ENCODE peak calls at places on chromosomes 16 and 17, in four cellular contexts. K, F, B and Q are unnamed samples.

GRCh38 chr17:57892820-57893595 is 43.2 kb upstream of the MRPS23 start:
- DNase-seq in K (peak), F (peak), B (no peak), Q (peak)

GRCh38 chr16:11401161-11402050 is 56.1 kb downstream of the RMI2 start:
- DNase-seq in F (no peak), K (no peak), B (no peak), Q (no peak)

GRCh38 chr17:62653831-62654829 is 26.7 kb downstream of the MRC2 start:
- DNase-seq in K (peak), B (no peak), F (no peak), Q (no peak)

GRCh38 chr16:22210285-22210684 is 4.2 kb downstream of the EEF2K start:
- DNase-seq in B (no peak), K (no peak), F (no peak), Q (no peak)

GRCh38 chr16:53053967-53054669 is 673 bp upstream of the CHD9 start:
- DNase-seq in K (no peak), F (peak), B (no peak), Q (no peak)

GRCh38 chr16:70746040-70746707 is 54.8 kb downstream of the VAC14 start:
- DNase-seq in K (no peak), F (peak), B (no peak), Q (no peak)

GRCh38 chr16:71590584-71590983 is 13.7 kb upstream of the TAT start:
- DNase-seq in K (no peak), B (no peak), F (no peak), Q (no peak)

GRCh38 chr16:35752773-35753558 is 2293.6 kb downstream of the TP53TG3F start:
- DNase-seq in K (no peak), F (no peak), B (no peak), Q (no peak)

GRCh38 chr16:63188076-63188771 is 1152.0 kb upstream of the CDH8 start:
- DNase-seq in B (no peak), F (no peak), K (no peak), Q (no peak)

GRCh38 chr17:82794781-82795505 is 43.1 kb downstream of the TBCD start:
- DNase-seq in F (no peak), B (no peak), K (no peak), Q (no peak)

GRCh38 chr16:7581175-7581574 is 248.5 kb downstream of the RBFOX1 start:
- DNase-seq in K (no peak), F (no peak), B (no peak), Q (no peak)

GRCh38 chr17:7436556-7437368 is 1.5 kb downstream of the TMEM102 start:
- DNase-seq in K (peak), B (peak), F (peak), Q (peak)

GRCh38 chr16:75138636-75139035 is 9.7 kb upstream of the ZFP1 start:
- DNase-seq in B (no peak), F (peak), K (no peak), Q (no peak)

GRCh38 chr17:82407255-82407654 is 10.9 kb upstream of the HEXD start:
- DNase-seq in K (no peak), B (no peak), F (no peak), Q (no peak)

GRCh38 chr17:12637015-12637414 is 28.7 kb upstream of the MYOCD start:
- DNase-seq in F (peak), B (no peak), K (no peak), Q (peak)

GRCh38 chr17:40293363-40293762 is 5.7 kb downstream of the CDC6 start:
- DNase-seq in K (no peak), B (no peak), F (no peak), Q (no peak)

GRCh38 chr16:10971560-10971961 is 27.2 kb downstream of the CLEC16A start:
- DNase-seq in K (peak), B (peak), F (peak), Q (no peak)

GRCh38 chr16:57471852-57472664 is 9.6 kb downstream of the POLR2C start:
- DNase-seq in K (no peak), F (peak), B (no peak), Q (no peak)

GRCh38 chr16:2713523-2713922 is 6.5 kb downstream of the PRSS27 start:
- DNase-seq in K (no peak), B (no peak), F (no peak), Q (no peak)

GRCh38 chr16:12538667-12539081 is 265.0 kb downstream of the CPPED1 start:
- DNase-seq in B (no peak), K (no peak), F (peak), Q (peak)

GRCh38 chr17:49576121-49576905 is 642 bp downstream of the NXPH3 start:
- DNase-seq in F (peak), K (peak), B (no peak), Q (no peak)

GRCh38 chr16:53892155-53892554 is 188.2 kb downstream of the FTO start:
- DNase-seq in B (peak), F (peak), K (peak), Q (no peak)

GRCh38 chr17:10787306-10788020 is 16.4 kb downstream of the TMEM238L start:
- DNase-seq in B (no peak), K (no peak), F (no peak), Q (no peak)

GRCh38 chr16:4859900-4860255 is 12.6 kb downstream of the UBN1 start:
- DNase-seq in F (no peak), B (no peak), K (no peak), Q (no peak)

GRCh38 chr17:59785091-59785799 is 77.8 kb downstream of the VMP1 start:
- DNase-seq in F (no peak), K (no peak), B (no peak), Q (no peak)

GRCh38 chr17:19399750-19400450 is 11.1 kb upstream of the RNF112 start:
- DNase-seq in F (no peak), K (no peak), B (no peak), Q (no peak)

GRCh38 chr17:62876063-62876462 is 67.9 kb upstream of the MARCHF10 start:
- DNase-seq in F (no peak), K (no peak), B (no peak), Q (no peak)

GRCh38 chr17:37701424-37702020 is 43.3 kb downstream of the HNF1B start:
- DNase-seq in K (peak), B (peak), F (peak), Q (no peak)

GRCh38 chr16:72427001-72427785 is 255.2 kb upstream of the PMFBP1 start:
- DNase-seq in K (no peak), B (no peak), F (no peak), Q (no peak)

GRCh38 chr17:68507581-68507980 is 4.6 kb upstream of the PRKAR1A start:
- DNase-seq in B (no peak), K (no peak), F (no peak), Q (no peak)

GRCh38 chr17:2994441-2994840 is 69.0 kb downstream of the OR1D5 start:
- DNase-seq in B (no peak), K (no peak), F (no peak), Q (no peak)

GRCh38 chr17:40118093-40118492 is 3.7 kb upstream of the MSL1 start:
- DNase-seq in K (no peak), B (no peak), F (no peak), Q (no peak)

GRCh38 chr17:39926588-39927100 is 757 bp downstream of the ORMDL3 start:
- DNase-seq in K (peak), B (peak), F (no peak), Q (no peak)

GRCh38 chr17:82152556-82153294 is 54.7 kb upstream of the FASN start:
- DNase-seq in B (no peak), K (no peak), F (no peak), Q (no peak)

GRCh38 chr17:49548506-49549310 is 27.0 kb upstream of the NXPH3 start:
- DNase-seq in F (no peak), B (no peak), K (peak), Q (peak)

GRCh38 chr17:45425125-45425983 is 7.3 kb downstream of the ARHGAP27 start:
- DNase-seq in B (no peak), F (peak), K (peak), Q (peak)

GRCh38 chr16:81583893-81584705 is 139.5 kb downstream of the CMIP start:
- DNase-seq in F (no peak), B (no peak), K (no peak), Q (no peak)

GRCh38 chr16:81578015-81578554 is 133.5 kb downstream of the CMIP start:
- DNase-seq in F (no peak), K (no peak), B (no peak), Q (no peak)

GRCh38 chr16:81578636-81579413 is 134.2 kb downstream of the CMIP start:
- DNase-seq in B (no peak), K (no peak), F (no peak), Q (no peak)

GRCh38 chr16:81582655-81583441 is 138.2 kb downstream of the CMIP start:
- DNase-seq in K (peak), F (no peak), B (no peak), Q (no peak)

GRCh38 chr16:81581107-81581506 is 136.5 kb downstream of the CMIP start:
- DNase-seq in F (no peak), B (no peak), K (no peak), Q (peak)
- H3K27ac ChIP-seq in F (no peak), B (no peak), K (no peak), Q (peak)

GRCh38 chr16:67674851-67675578 is 8.4 kb downstream of the C16orf86 start:
- DNase-seq in F (no peak), B (no peak), K (no peak), Q (no peak)

GRCh38 chr16:67672306-67672705 is 5.7 kb downstream of the C16orf86 start:
- DNase-seq in F (no peak), B (no peak), K (no peak), Q (no peak)

GRCh38 chr16:67675579-67675935 is 8.9 kb downstream of the C16orf86 start:
- DNase-seq in K (no peak), F (no peak), B (no peak), Q (no peak)

GRCh38 chr16:67673712-67674580 is 7.3 kb downstream of the C16orf86 start:
- DNase-seq in B (no peak), F (peak), K (no peak), Q (no peak)

DNA sequence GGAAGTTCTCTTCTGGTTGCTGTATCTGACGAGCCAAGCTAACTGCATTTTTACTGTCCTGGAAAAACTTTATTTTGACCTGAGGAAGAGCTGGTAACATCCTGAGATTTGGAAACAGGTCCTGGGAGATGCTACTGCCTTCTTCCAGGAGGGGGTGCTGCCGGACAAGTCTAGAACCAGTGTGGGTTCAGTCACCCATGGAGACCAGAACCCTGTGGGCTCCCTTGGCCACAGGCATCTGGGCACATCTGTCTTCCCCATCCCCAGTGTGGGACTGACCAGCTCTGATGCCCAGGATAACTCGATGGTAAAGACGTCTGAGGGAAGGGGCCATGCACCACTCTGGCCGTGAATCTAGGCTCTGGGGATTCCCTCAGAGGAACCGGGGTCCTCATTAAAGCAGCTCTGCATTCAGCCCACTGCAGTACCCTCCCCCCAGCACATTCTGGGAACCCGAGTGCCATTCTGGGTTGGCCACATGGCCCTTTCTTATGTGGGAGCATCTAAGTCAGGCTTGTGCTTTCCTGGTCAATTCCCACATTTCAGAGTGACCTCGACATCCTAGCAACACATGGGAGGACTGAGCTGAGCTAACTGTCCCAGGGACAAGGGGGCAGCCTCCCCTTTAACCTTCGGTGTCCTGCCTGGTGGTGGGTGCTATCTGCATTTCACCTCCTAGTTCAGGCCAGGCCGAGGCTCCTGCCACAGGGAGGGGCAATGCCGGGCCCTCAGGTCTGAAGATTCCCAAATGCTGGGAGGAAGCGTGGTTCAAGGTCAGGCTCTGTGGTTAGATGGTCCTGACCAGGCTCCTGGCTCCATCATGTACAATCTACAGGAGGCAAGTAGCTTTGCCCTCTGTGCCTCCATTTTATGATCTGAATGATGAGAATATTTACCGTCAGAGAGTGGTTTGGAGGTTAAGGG is 6.4 kb downstream of the C16orf86 start:
- DNase-seq in B (peak), K (peak), F (peak), Q (no peak)
- H3K27ac ChIP-seq in B (no peak), K (no peak), F (peak), Q (peak)

GRCh38 chr16:87066695-87067556 is 250.3 kb downstream of the C16orf95 start:
- DNase-seq in F (no peak), K (no peak), B (no peak), Q (no peak)
- H3K27ac ChIP-seq in F (no peak), K (no peak), B (no peak), Q (no peak)

DNA sequence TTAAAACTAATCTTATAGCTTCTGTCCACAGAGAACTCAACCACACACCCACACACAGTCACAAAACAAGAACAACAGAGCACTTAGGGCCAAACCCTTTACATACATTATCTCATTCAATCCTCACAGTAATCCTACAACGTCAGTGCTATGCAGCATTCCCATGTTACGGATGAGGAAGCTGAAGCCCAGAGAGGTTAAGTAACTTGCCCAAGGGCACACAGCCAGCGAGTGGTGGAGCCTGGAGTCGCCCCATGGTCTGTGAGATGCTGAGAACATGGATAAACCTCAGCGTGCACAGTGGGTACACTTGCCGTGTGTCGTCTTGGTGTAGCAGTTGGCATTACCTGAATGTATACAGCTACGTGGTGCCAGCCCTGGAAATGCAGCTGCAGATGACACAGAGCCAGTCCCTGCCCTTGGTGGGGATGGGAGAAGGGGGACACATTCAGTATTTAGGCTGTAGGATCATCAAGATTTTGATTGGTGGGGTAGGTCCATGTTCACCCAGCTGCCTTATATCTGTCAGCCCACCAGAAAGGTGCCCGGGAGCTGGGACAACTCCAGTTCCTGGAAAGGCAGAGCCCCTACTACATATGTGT is 177.0 kb downstream of the IRF8 start:
- DNase-seq in K (no peak), B (no peak), F (no peak), Q (no peak)
- H3K27ac ChIP-seq in K (no peak), B (no peak), F (no peak), Q (no peak)

GRCh38 chr17:77644981-77645380 is 313.5 kb upstream of the TNRC6C start:
- DNase-seq in F (peak), B (peak), K (peak), Q (no peak)
- H3K27ac ChIP-seq in F (no peak), B (peak), K (no peak), Q (no peak)

DNA sequence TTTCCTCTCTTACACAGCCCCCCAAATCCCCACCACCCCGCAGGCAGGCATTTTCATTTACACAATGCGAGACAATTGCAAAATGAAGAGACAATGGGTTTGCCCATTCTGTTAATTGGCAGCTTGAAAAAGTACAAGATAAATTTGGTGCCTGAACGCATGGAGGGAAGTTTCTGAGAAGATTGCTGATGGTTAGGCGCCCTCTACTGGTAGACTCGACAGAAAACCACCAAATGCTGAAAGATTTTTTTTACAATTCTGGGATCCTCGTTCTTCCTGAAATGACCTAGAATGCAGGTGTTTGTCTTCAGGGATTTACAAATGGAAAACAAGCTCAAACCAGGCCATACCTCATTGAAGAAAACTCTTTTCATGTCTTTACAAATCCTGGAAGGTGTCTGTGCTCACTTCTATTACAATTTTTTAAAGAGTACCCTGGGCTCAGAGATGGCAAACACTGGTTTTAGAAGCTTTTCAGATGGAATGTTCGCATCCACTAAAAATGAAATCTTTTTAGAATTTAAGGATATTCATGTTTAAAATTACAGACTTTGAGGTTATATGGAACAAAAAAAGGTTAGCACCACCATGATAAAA is 338.5 kb downstream of the PMP22 start:
- DNase-seq in B (peak), K (peak), F (peak), Q (peak)
- H3K27ac ChIP-seq in B (no peak), K (no peak), F (no peak), Q (no peak)

GRCh38 chr17:32871736-32872135 is 5.2 kb downstream of the MYO1D start:
- DNase-seq in B (no peak), K (no peak), F (no peak), Q (no peak)

GRCh38 chr17:32875904-32876413 is 965 bp downstream of the MYO1D start:
- DNase-seq in K (no peak), F (peak), B (no peak), Q (no peak)

GRCh38 chr17:32875230-32875903 is 1.6 kb downstream of the MYO1D start:
- DNase-seq in K (no peak), B (no peak), F (no peak), Q (no peak)

GRCh38 chr17:32870969-32871368 is 6.0 kb downstream of the MYO1D start:
- DNase-seq in F (no peak), K (no peak), B (no peak), Q (no peak)

GRCh38 chr17:32873114-32873513 is 3.8 kb downstream of the MYO1D start:
- DNase-seq in B (no peak), F (no peak), K (no peak), Q (peak)
- H3K27ac ChIP-seq in B (no peak), F (no peak), K (no peak), Q (peak)

GRCh38 chr16:87794485-87795078 is 28.8 kb upstream of the KLHDC4 start:
- DNase-seq in K (no peak), B (no peak), F (no peak), Q (no peak)

GRCh38 chr16:87789437-87790277 is 23.9 kb upstream of the KLHDC4 start:
- DNase-seq in F (no peak), B (no peak), K (no peak), Q (peak)

GRCh38 chr16:87792205-87792565 is 26.4 kb upstream of the KLHDC4 start:
- DNase-seq in B (no peak), K (no peak), F (no peak), Q (no peak)

GRCh38 chr16:87791295-87792204 is 25.8 kb upstream of the KLHDC4 start:
- DNase-seq in B (no peak), K (peak), F (no peak), Q (no peak)

DNA sequence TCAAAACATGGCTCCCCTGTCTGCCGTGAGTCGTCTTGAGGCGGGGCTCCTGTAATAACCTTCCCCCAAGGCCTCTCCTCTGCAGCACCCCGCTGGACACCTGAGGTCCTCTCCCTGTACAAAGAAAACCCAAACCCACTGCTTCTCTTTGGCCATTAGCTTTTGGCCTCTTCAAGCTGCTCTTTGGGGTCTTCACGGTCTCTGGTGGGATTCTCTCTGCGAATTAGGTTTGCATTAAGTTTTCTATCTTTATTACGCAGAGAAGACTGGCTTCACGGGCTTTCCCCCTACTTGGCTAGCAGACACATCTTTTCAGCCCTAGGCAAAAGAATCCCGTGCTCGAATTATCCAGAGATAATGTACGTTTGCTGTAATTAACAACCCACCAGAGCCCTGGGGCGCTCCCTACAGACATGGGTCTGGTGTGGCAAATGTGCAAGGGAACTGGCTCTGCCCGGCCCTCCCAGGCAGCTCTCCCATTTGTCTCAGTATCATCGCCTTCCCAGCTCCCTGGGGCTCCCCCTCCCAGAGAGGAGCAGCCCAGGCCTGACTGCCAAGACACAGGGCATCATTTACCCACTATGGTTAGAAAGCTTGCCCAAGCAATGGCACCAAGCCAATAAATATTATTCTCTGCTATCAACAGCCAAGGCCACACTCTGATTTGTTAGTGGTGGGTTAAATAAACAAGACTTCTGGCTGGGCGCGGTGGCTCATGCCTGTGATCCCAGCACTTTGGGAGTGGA is 24.7 kb upstream of the KLHDC4 start:
- DNase-seq in K (no peak), B (no peak), F (no peak), Q (no peak)
- H3K27ac ChIP-seq in K (no peak), B (no peak), F (no peak), Q (peak)